ENCODE peak calls at places on chromosomes 3 and 15, in eight cellular contexts. R, J, A, N, C, E, B and T are unnamed samples. For H3K9me3, the result is how much of the 10 kb centered on the place peaks cover.

GRCh38 chr15:44676676-44677075 is 13.2 kb upstream of the SPG11 start:
- DNase-seq in E (no peak), A (no peak), J (no peak), C (no peak), B (no peak), R (no peak), N (no peak), T (no peak)

GRCh38 chr3:82973810-82974209 is 1212.4 kb upstream of the GBE1 start:
- DNase-seq in J (no peak), R (no peak), C (no peak), N (no peak), E (no peak), A (no peak), B (no peak), T (no peak)

GRCh38 chr3:59749291-59749690 is 699.5 kb upstream of the CFAP20DC start:
- DNase-seq in R (peak), N (no peak), A (no peak), J (no peak), B (peak), C (no peak), E (no peak), T (no peak)

GRCh38 chr3:123766195-123767019 is 117.7 kb downstream of the MYLK start:
- DNase-seq in E (no peak), A (no peak), C (no peak), N (no peak), R (no peak), J (no peak), B (peak), T (no peak)

GRCh38 chr3:131702156-131702555 is 199.4 kb upstream of the MRPL3 start:
- DNase-seq in N (no peak), B (no peak), E (no peak), A (no peak), J (no peak), C (no peak), R (no peak), T (no peak)

GRCh38 chr15:63752075-63752684 is 81.6 kb downstream of the HERC1 start:
- DNase-seq in C (no peak), A (peak), B (no peak), E (no peak), J (peak), N (no peak), R (peak), T (no peak)

GRCh38 chr3:37712918-37713819 is 148.5 kb upstream of the CTDSPL start:
- DNase-seq in N (no peak), B (no peak), A (peak), C (no peak), E (no peak), J (no peak), R (peak), T (no peak)

GRCh38 chr15:60485365-60485764 is 6.4 kb upstream of the ICE2 start:
- DNase-seq in A (no peak), N (no peak), B (no peak), C (no peak), E (no peak), R (no peak), J (no peak), T (no peak)

GRCh38 chr3:5553203-5553602 is 365.7 kb downstream of the EDEM1 start:
- DNase-seq in E (no peak), C (no peak), A (no peak), R (no peak), J (no peak), N (no peak), B (no peak), T (no peak)

GRCh38 chr3:10775828-10776227 is 40.2 kb upstream of the SLC6A11 start:
- DNase-seq in A (no peak), E (no peak), C (no peak), J (no peak), R (no peak), N (no peak), B (no peak), T (no peak)

GRCh38 chr15:74657846-74658245 is 38.0 kb downstream of the EDC3 start:
- DNase-seq in B (no peak), J (no peak), E (no peak), A (no peak), N (no peak), R (peak), C (no peak), T (no peak)

GRCh38 chr3:46946416-46946815 is 30.1 kb downstream of the CCDC12 start:
- DNase-seq in A (no peak), N (no peak), C (peak), R (no peak), J (no peak), B (no peak), E (no peak), T (peak)

GRCh38 chr3:191139771-191140170 is 59.3 kb upstream of the OSTN start:
- DNase-seq in R (no peak), B (no peak), J (peak), N (no peak), C (no peak), E (no peak), A (no peak), T (no peak)

GRCh38 chr3:170330366-170330765 is 27.1 kb upstream of the SKIL start:
- DNase-seq in C (no peak), J (peak), B (peak), A (peak), N (no peak), E (no peak), R (peak), T (no peak)

GRCh38 chr3:102114264-102114979 is 265.1 kb downstream of the NFKBIZ start:
- DNase-seq in R (no peak), A (no peak), E (no peak), N (no peak), B (no peak), C (no peak), J (no peak), T (no peak)

GRCh38 chr15:82058026-82058425 is 12.2 kb upstream of the MEX3B start:
- DNase-seq in B (no peak), E (no peak), N (no peak), J (no peak), A (no peak), C (no peak), R (no peak), T (no peak)

GRCh38 chr3:71752911-71753715 is 542 bp upstream of the GPR27 start:
- DNase-seq in C (no peak), N (no peak), B (no peak), R (no peak), J (no peak), A (no peak), E (no peak), T (no peak)

GRCh38 chr3:48297111-48297810 is 36.2 kb downstream of the SPINK8 start:
- DNase-seq in R (no peak), N (no peak), A (no peak), B (no peak), C (no peak), E (no peak), J (no peak), T (no peak)

GRCh38 chr3:119602676-119603075 is 5.0 kb downstream of the PLA1A start:
- DNase-seq in A (no peak), E (no peak), R (no peak), N (no peak), J (no peak), B (no peak), C (no peak), T (no peak)

GRCh38 chr3:9951962-9952805 is at the start of gene PRRT3:
- DNase-seq in E (no peak), B (no peak), R (peak), C (no peak), J (peak), A (no peak), N (no peak), T (peak)

GRCh38 chr15:60480888-60481287 is 1.9 kb upstream of the ICE2 start:
- DNase-seq in J (no peak), C (no peak), E (no peak), A (no peak), B (no peak), N (no peak), R (no peak), T (peak)

GRCh38 chr15:42072141-42072685 is 22.1 kb downstream of the PLA2G4D start:
- DNase-seq in J (no peak), R (no peak), E (no peak), N (peak), A (no peak), B (peak), C (no peak), T (no peak)

GRCh38 chr3:52451237-52452083 is 2.4 kb downstream of the TNNC1 start:
- DNase-seq in N (no peak), E (no peak), B (no peak), A (no peak), C (peak), J (no peak), R (no peak), T (no peak)

GRCh38 chr3:16373270-16373785 is 108.3 kb downstream of the OXNAD1 start:
- DNase-seq in C (no peak), A (no peak), J (no peak), B (no peak), R (no peak), N (no peak), E (no peak), T (no peak)

GRCh38 chr3:188890572-188891270 is 281.1 kb upstream of the TPRG1 start:
- DNase-seq in A (no peak), B (no peak), J (peak), N (no peak), E (no peak), R (peak), C (no peak), T (no peak)

GRCh38 chr3:112746675-112747276 is 99.9 kb downstream of the CD200R1L start:
- DNase-seq in R (peak), E (no peak), C (no peak), N (no peak), A (no peak), B (no peak), J (no peak), T (no peak)

GRCh38 chr3:50246517-50246954 is 10.5 kb downstream of the GNAI2 start:
- DNase-seq in B (peak), E (peak), R (peak), N (no peak), C (no peak), A (no peak), J (peak), T (peak)

GRCh38 chr3:123400169-123400568 is 48.7 kb downstream of the ADCY5 start:
- DNase-seq in J (no peak), B (no peak), N (no peak), A (no peak), E (no peak), C (peak), R (no peak), T (no peak)

GRCh38 chr15:90872481-90873184 is 4.2 kb downstream of the FURIN start:
- DNase-seq in B (peak), N (no peak), E (no peak), J (peak), A (no peak), C (no peak), R (peak), T (no peak)

GRCh38 chr3:180383332-180384020 is 218.5 kb upstream of the TTC14 start:
- DNase-seq in J (no peak), E (no peak), B (no peak), R (peak), N (no peak), C (no peak), A (no peak), T (no peak)

GRCh38 chr15:47003568-47003967 is 713.7 kb upstream of the SEMA6D start:
- DNase-seq in J (no peak), A (no peak), N (no peak), E (no peak), B (no peak), C (no peak), R (no peak), T (no peak)
- H3K9me3 ChIP-seq in J (under half), A (under half), N (under half), E (under half), B (under half), C (under half), R (under half), T (under half)

GRCh38 chr3:137762674-137763593 is 1.2 kb upstream of the SOX14 start:
- DNase-seq in N (no peak), A (no peak), J (no peak), R (no peak), C (no peak), B (no peak), E (no peak), T (no peak)

GRCh38 chr3:137764563-137765309 is 621 bp downstream of the SOX14 start:
- DNase-seq in R (no peak), J (no peak), N (no peak), B (no peak), E (no peak), C (no peak), A (no peak), T (no peak)

GRCh38 chr3:137765310-137766033 is 1.4 kb downstream of the SOX14 start:
- DNase-seq in J (no peak), N (no peak), A (no peak), R (no peak), E (no peak), C (no peak), B (no peak), T (no peak)

GRCh38 chr3:137763594-137763938 is 549 bp upstream of the SOX14 start:
- DNase-seq in C (no peak), E (no peak), J (no peak), R (no peak), A (no peak), N (no peak), B (no peak), T (no peak)

GRCh38 chr3:137764001-137764433 is at the start of gene SOX14:
- DNase-seq in N (no peak), C (no peak), E (no peak), A (no peak), R (no peak), B (no peak), J (no peak), T (peak)
- H3K9me3 ChIP-seq in N (under half), C (under half), E (under half), A (under half), R (under half), B (under half), J (under half), T (under half)

GRCh38 chr15:26318689-26319088 is 454.2 kb downstream of the GABRB3 start:
- DNase-seq in N (no peak), R (no peak), B (no peak), A (no peak), C (no peak), J (no peak), E (no peak), T (no peak)
- H3K9me3 ChIP-seq in N (under half), R (under half), B (under half), A (under half), C (under half), J (under half), E (under half), T (half or more)

DNA sequence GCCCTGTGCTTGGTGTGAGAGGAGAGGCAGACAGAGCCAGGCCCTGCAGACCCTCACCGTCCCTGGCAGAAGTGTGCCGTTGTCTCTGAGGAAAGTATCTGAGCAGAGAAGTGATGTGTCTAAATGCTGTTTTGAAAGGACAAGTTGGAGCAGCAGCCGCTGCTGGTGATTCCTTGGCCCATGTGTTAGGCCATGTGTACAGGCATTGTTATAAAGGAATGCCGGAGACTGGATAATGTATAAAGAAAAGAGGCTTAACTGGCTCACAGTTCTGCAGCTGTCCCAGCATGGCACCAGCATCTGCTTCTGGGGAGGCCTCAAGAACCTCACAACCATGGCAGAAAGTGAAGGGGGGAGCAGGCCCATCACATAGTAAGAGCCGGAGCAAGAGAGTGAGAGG is 334.6 kb upstream of the ATP10A start:
- DNase-seq in C (no peak), A (no peak), E (no peak), J (no peak), R (no peak), N (no peak), B (no peak), T (no peak)
- H3K9me3 ChIP-seq in C (under half), A (under half), E (under half), J (under half), R (under half), N (under half), B (under half), T (under half)

GRCh38 chr15:20346082-20346805 is 195.4 kb downstream of the GOLGA6L6 start:
- DNase-seq in A (no peak), C (peak), R (no peak), B (no peak), N (peak), E (no peak), J (no peak), T (no peak)
- H3K9me3 ChIP-seq in A (under half), C (under half), R (half or more), B (under half), N (under half), E (under half), J (half or more), T (half or more)